ENCODE peak calls at places on chromosomes 16 and 17, in ten cellular contexts. One of them, this sample, is unnamed.

GRCh38 chr16:15865742-15866141 is 8.9 kb upstream of the MYH11 start:
- DNase-seq in SK-N-DZ: no peak
- DNase-seq in putamen: no peak
- DNase-seq in substantia nigra: no peak
- DNase-seq in brain pericyte: no peak
- DNase-seq in naive thymus-derived CD8-positive, alpha-beta T cell: no peak
- DNase-seq in stimulated activated CD4-positive, alpha-beta T cell treated with anti-CD3 and anti-CD28 coated beads, TNF-alpha, amount 100 ng/mL, for 24 hours: no peak
- DNase-seq in uterus: no peak
- DNase-seq in pancreas: no peak
- DNase-seq in smooth muscle cell of the brain vasculature: no peak
- DNase-seq in this sample: no peak

GRCh38 chr17:81101614-81102306 is 63.5 kb upstream of the PVALEF start:
- DNase-seq in SK-N-DZ: peak; percentile 88
- DNase-seq in putamen: peak; percentile 80
- DNase-seq in substantia nigra: peak; percentile 80
- DNase-seq in brain pericyte: peak; percentile 40
- DNase-seq in naive thymus-derived CD8-positive, alpha-beta T cell: peak; percentile 89
- DNase-seq in stimulated activated CD4-positive, alpha-beta T cell treated with anti-CD3 and anti-CD28 coated beads, TNF-alpha, amount 100 ng/mL, for 24 hours: peak; percentile 86
- DNase-seq in uterus: peak; percentile 66
- DNase-seq in pancreas: peak; percentile 89
- DNase-seq in smooth muscle cell of the brain vasculature: no peak
- DNase-seq in this sample: peak; percentile 56

GRCh38 chr17:54085934-54086333 is 263.2 kb downstream of the KIF2B start:
- DNase-seq in SK-N-DZ: peak; percentile 71
- DNase-seq in putamen: no peak
- DNase-seq in substantia nigra: no peak
- DNase-seq in brain pericyte: no peak
- DNase-seq in naive thymus-derived CD8-positive, alpha-beta T cell: no peak
- DNase-seq in stimulated activated CD4-positive, alpha-beta T cell treated with anti-CD3 and anti-CD28 coated beads, TNF-alpha, amount 100 ng/mL, for 24 hours: no peak
- DNase-seq in uterus: no peak
- DNase-seq in pancreas: peak; percentile 17
- DNase-seq in smooth muscle cell of the brain vasculature: no peak
- DNase-seq in this sample: no peak

GRCh38 chr17:48630009-48630924 is 4.1 kb upstream of the HOXB9 start:
- DNase-seq in SK-N-DZ: no peak
- DNase-seq in putamen: no peak
- DNase-seq in substantia nigra: no peak
- DNase-seq in brain pericyte: no peak
- DNase-seq in naive thymus-derived CD8-positive, alpha-beta T cell: no peak
- DNase-seq in stimulated activated CD4-positive, alpha-beta T cell treated with anti-CD3 and anti-CD28 coated beads, TNF-alpha, amount 100 ng/mL, for 24 hours: no peak
- DNase-seq in uterus: no peak
- DNase-seq in pancreas: no peak
- DNase-seq in smooth muscle cell of the brain vasculature: no peak
- DNase-seq in this sample: no peak

GRCh38 chr16:83994087-83994486 is 26.0 kb downstream of the NECAB2 start:
- DNase-seq in SK-N-DZ: no peak
- DNase-seq in putamen: no peak
- DNase-seq in substantia nigra: no peak
- DNase-seq in brain pericyte: no peak
- DNase-seq in naive thymus-derived CD8-positive, alpha-beta T cell: no peak
- DNase-seq in stimulated activated CD4-positive, alpha-beta T cell treated with anti-CD3 and anti-CD28 coated beads, TNF-alpha, amount 100 ng/mL, for 24 hours: no peak
- DNase-seq in uterus: no peak
- DNase-seq in pancreas: no peak
- DNase-seq in smooth muscle cell of the brain vasculature: no peak
- DNase-seq in this sample: no peak

GRCh38 chr17:13601776-13602551 is at the start of gene HS3ST3A1:
- DNase-seq in SK-N-DZ: peak; percentile 37
- DNase-seq in putamen: no peak
- DNase-seq in substantia nigra: no peak
- DNase-seq in brain pericyte: no peak
- DNase-seq in naive thymus-derived CD8-positive, alpha-beta T cell: no peak
- DNase-seq in stimulated activated CD4-positive, alpha-beta T cell treated with anti-CD3 and anti-CD28 coated beads, TNF-alpha, amount 100 ng/mL, for 24 hours: peak; percentile 14
- DNase-seq in uterus: peak; percentile 37
- DNase-seq in pancreas: no peak
- DNase-seq in smooth muscle cell of the brain vasculature: no peak
- DNase-seq in this sample: no peak

GRCh38 chr17:64411999-64412771 is 21.5 kb upstream of the PECAM1 start:
- DNase-seq in SK-N-DZ: no peak
- DNase-seq in putamen: peak; percentile 65
- DNase-seq in substantia nigra: peak; percentile 28
- DNase-seq in brain pericyte: no peak
- DNase-seq in naive thymus-derived CD8-positive, alpha-beta T cell: no peak
- DNase-seq in stimulated activated CD4-positive, alpha-beta T cell treated with anti-CD3 and anti-CD28 coated beads, TNF-alpha, amount 100 ng/mL, for 24 hours: no peak
- DNase-seq in uterus: peak; percentile 53
- DNase-seq in pancreas: no peak
- DNase-seq in smooth muscle cell of the brain vasculature: peak; percentile 12
- DNase-seq in this sample: no peak

GRCh38 chr16:5604770-5605169 is 507.2 kb upstream of the EEF2KMT start:
- DNase-seq in SK-N-DZ: peak; percentile 85
- DNase-seq in putamen: peak; percentile 21
- DNase-seq in substantia nigra: no peak
- DNase-seq in brain pericyte: no peak
- DNase-seq in naive thymus-derived CD8-positive, alpha-beta T cell: no peak
- DNase-seq in stimulated activated CD4-positive, alpha-beta T cell treated with anti-CD3 and anti-CD28 coated beads, TNF-alpha, amount 100 ng/mL, for 24 hours: no peak
- DNase-seq in uterus: no peak
- DNase-seq in pancreas: no peak
- DNase-seq in smooth muscle cell of the brain vasculature: no peak
- DNase-seq in this sample: no peak

GRCh38 chr16:81905277-81905676 is 106.0 kb downstream of the SDR42E1 start:
- DNase-seq in SK-N-DZ: no peak
- DNase-seq in putamen: no peak
- DNase-seq in substantia nigra: no peak
- DNase-seq in brain pericyte: no peak
- DNase-seq in naive thymus-derived CD8-positive, alpha-beta T cell: no peak
- DNase-seq in stimulated activated CD4-positive, alpha-beta T cell treated with anti-CD3 and anti-CD28 coated beads, TNF-alpha, amount 100 ng/mL, for 24 hours: no peak
- DNase-seq in uterus: no peak
- DNase-seq in pancreas: no peak
- DNase-seq in smooth muscle cell of the brain vasculature: no peak
- DNase-seq in this sample: no peak

GRCh38 chr17:59067340-59067739 is 39.3 kb downstream of the TRIM37 start:
- DNase-seq in SK-N-DZ: no peak
- DNase-seq in putamen: no peak
- DNase-seq in substantia nigra: no peak
- DNase-seq in brain pericyte: no peak
- DNase-seq in naive thymus-derived CD8-positive, alpha-beta T cell: no peak
- DNase-seq in stimulated activated CD4-positive, alpha-beta T cell treated with anti-CD3 and anti-CD28 coated beads, TNF-alpha, amount 100 ng/mL, for 24 hours: no peak
- DNase-seq in uterus: no peak
- DNase-seq in pancreas: no peak
- DNase-seq in smooth muscle cell of the brain vasculature: no peak
- DNase-seq in this sample: no peak

GRCh38 chr17:72774251-72774650 is 318.2 kb downstream of the SLC39A11 start:
- DNase-seq in SK-N-DZ: no peak
- DNase-seq in putamen: no peak
- DNase-seq in substantia nigra: no peak
- DNase-seq in brain pericyte: no peak
- DNase-seq in naive thymus-derived CD8-positive, alpha-beta T cell: no peak
- DNase-seq in stimulated activated CD4-positive, alpha-beta T cell treated with anti-CD3 and anti-CD28 coated beads, TNF-alpha, amount 100 ng/mL, for 24 hours: no peak
- DNase-seq in uterus: no peak
- DNase-seq in pancreas: no peak
- DNase-seq in smooth muscle cell of the brain vasculature: no peak
- DNase-seq in this sample: no peak

GRCh38 chr16:31354394-31355291 is at the start of gene ITGAX:
- DNase-seq in SK-N-DZ: no peak
- DNase-seq in putamen: no peak
- DNase-seq in substantia nigra: peak; percentile 24
- DNase-seq in brain pericyte: no peak
- DNase-seq in naive thymus-derived CD8-positive, alpha-beta T cell: peak; percentile 44
- DNase-seq in stimulated activated CD4-positive, alpha-beta T cell treated with anti-CD3 and anti-CD28 coated beads, TNF-alpha, amount 100 ng/mL, for 24 hours: peak; percentile 74
- DNase-seq in uterus: peak; percentile 25
- DNase-seq in pancreas: no peak
- DNase-seq in smooth muscle cell of the brain vasculature: no peak
- DNase-seq in this sample: no peak

GRCh38 chr16:14095883-14096551 is 24.9 kb downstream of the MRTFB start:
- DNase-seq in SK-N-DZ: no peak
- DNase-seq in putamen: no peak
- DNase-seq in substantia nigra: no peak
- DNase-seq in brain pericyte: no peak
- DNase-seq in naive thymus-derived CD8-positive, alpha-beta T cell: no peak
- DNase-seq in stimulated activated CD4-positive, alpha-beta T cell treated with anti-CD3 and anti-CD28 coated beads, TNF-alpha, amount 100 ng/mL, for 24 hours: no peak
- DNase-seq in uterus: no peak
- DNase-seq in pancreas: peak; percentile 61
- DNase-seq in smooth muscle cell of the brain vasculature: no peak
- DNase-seq in this sample: no peak

GRCh38 chr17:55693244-55694216 is 29.1 kb downstream of the TMEM100 start:
- DNase-seq in SK-N-DZ: no peak
- DNase-seq in putamen: no peak
- DNase-seq in substantia nigra: no peak
- DNase-seq in brain pericyte: no peak
- DNase-seq in naive thymus-derived CD8-positive, alpha-beta T cell: no peak
- DNase-seq in stimulated activated CD4-positive, alpha-beta T cell treated with anti-CD3 and anti-CD28 coated beads, TNF-alpha, amount 100 ng/mL, for 24 hours: no peak
- DNase-seq in uterus: no peak
- DNase-seq in pancreas: peak; percentile 14
- DNase-seq in smooth muscle cell of the brain vasculature: no peak
- DNase-seq in this sample: no peak

This sample was measured in Panc1.